ENCODE peak calls at places on chromosomes 6 and 20, in ten cellular contexts. Z is stomach, M is B cell, Q is endothelial cell, H is AG09309, I is omental fat pad, N is BE2C, V is AG04450, B is brain microvascular endothelial cell, J is SK-N-SH. A is an unnamed sample.

GRCh38 chr20:45781391-45781931 is 10.2 kb downstream of the WFDC3 start:
- DNase-seq in Z (peak), M (no peak), Q (no peak), H (peak), I (no peak), N (no peak), V (peak), B (peak), J (no peak), A (no peak)

GRCh38 chr6:117906905-117907599 is at the start of gene SLC35F1:
- DNase-seq in Z (peak), M (peak), Q (peak), H (no peak), I (no peak), N (peak), V (no peak), B (peak), J (peak), A (peak)

GRCh38 chr20:6055161-6055783 is 1.4 kb upstream of the LRRN4 start:
- DNase-seq in Z (no peak), M (no peak), Q (no peak), H (no peak), I (no peak), N (peak), V (no peak), B (no peak), J (peak), A (no peak)

GRCh38 chr20:10715035-10715434 is 41.2 kb upstream of the JAG1 start:
- DNase-seq in Z (no peak), M (no peak), Q (no peak), H (no peak), I (no peak), N (no peak), V (peak), B (peak), J (no peak), A (no peak)

GRCh38 chr6:26300043-26300331 is 65.0 kb upstream of the BTN3A2 start:
- DNase-seq in Z (no peak), M (no peak), Q (no peak), H (no peak), I (no peak), N (no peak), V (no peak), B (no peak), J (no peak), A (no peak)

GRCh38 chr6:163416640-163417253 is 2.2 kb downstream of the QKI start:
- DNase-seq in Z (peak), M (peak), Q (peak), H (peak), I (no peak), N (peak), V (peak), B (peak), J (no peak), A (peak)

GRCh38 chr6:45507156-45507555 is 129.4 kb upstream of the SUPT3H start:
- DNase-seq in Z (no peak), M (no peak), Q (no peak), H (no peak), I (no peak), N (no peak), V (no peak), B (no peak), J (no peak), A (no peak)

GRCh38 chr6:2841264-2842138 is at the start of gene SERPINB1:
- DNase-seq in Z (peak), M (peak), Q (peak), H (peak), I (peak), N (peak), V (peak), B (peak), J (peak), A (peak)

DNA sequence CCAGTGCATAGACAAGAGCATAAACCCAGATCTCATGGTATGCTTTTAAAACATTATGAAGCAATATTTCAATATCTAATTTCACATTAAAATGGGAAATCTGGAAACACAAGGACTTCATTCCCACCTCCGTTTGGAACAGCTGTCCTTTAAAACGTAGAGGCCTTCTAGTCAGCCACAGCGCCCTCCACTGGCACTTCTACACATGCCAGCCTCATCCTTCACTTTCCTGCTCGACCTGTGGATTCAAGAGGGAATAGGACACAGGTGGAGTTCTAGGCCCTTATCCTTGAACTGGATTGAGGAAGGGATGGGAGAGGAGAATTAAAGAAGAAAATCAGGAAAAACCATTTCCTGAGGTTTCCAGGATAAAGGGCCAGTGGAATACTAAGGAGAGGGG is 85.6 kb downstream of the LYRM4 start:
- DNase-seq in Z (no peak), M (peak), Q (peak), H (no peak), I (no peak), N (no peak), V (no peak), B (no peak), J (no peak), A (peak)
- TF ChIP-seq CTCF in Z (no peak), M (no peak), Q (peak), H (peak), I (no peak), N (peak), V (peak), B (peak), J (peak), A (peak)

DNA sequence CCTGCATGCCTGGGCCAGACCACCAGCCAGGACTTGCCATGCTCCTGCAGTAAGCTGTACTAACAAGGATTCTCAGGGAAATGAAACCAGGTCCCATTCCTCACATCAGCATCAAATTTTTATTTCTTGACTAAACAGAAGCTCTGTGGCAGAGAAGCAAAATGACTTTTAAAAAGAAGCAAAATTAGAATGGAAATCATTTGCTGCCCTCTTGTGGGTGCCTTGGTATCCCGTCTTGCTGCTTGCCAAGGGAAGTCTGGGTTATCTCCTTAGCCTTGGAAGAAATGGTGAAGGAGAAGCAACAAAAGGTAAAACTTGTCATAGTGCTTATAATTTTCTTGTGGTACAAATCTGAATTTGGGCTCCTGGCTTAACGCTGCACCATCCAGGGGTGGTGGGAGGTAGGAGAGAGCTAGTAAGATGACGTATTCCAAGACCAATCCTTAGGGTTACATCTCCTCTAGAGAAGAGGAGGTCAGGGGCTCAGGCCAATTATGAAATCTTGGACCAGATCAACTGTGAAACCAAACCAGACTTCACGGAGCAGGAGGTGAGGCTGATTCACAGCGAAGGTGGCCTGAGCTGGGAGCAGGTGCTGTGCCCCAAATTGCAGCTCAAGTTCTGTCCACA is 107.5 kb downstream of the FAXC start:
- DNase-seq in Z (peak), M (no peak), Q (peak), H (no peak), I (no peak), N (peak), V (peak), B (peak), J (peak), A (peak)
- TF ChIP-seq CTCF in Z (no peak), M (no peak), Q (peak), H (peak), I (no peak), N (peak), V (peak), B (peak), J (peak), A (no peak)

DNA sequence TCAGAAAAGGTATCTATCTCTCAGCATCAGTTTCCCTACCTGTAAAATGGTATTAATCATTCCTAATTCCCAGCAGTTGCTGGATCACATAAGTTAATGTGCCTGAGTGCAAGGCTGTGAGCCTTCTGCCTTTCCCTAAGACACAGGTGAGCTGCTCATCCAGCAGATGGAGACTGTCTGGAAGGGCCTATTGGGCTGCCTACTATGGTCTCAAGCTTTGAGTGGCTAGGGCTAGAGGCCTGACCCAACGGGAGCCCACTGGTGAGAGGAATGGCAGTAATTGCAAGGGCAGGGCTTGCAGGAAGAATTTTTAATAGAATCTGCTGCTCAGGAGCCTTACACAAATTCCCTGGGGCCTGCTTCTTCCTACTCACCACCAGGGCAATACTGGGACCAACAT is 4.3 kb downstream of the KHDC1 start:
- DNase-seq in Z (no peak), M (no peak), Q (no peak), H (no peak), I (no peak), N (no peak), V (no peak), B (no peak), J (no peak), A (no peak)
- TF ChIP-seq CTCF in Z (no peak), M (no peak), Q (no peak), H (no peak), I (no peak), N (no peak), V (no peak), B (no peak), J (no peak), A (no peak)

GRCh38 chr6:128882560-128882959 is 378 bp upstream of the LAMA2 start:
- DNase-seq in Z (no peak), M (no peak), Q (no peak), H (no peak), I (no peak), N (no peak), V (no peak), B (no peak), J (no peak), A (no peak)

GRCh38 chr6:128885381-128885780 is 2.4 kb downstream of the LAMA2 start:
- DNase-seq in Z (no peak), M (no peak), Q (no peak), H (no peak), I (no peak), N (no peak), V (no peak), B (no peak), J (no peak), A (no peak)

GRCh38 chr6:128888444-128889175 is 5.7 kb downstream of the LAMA2 start:
- DNase-seq in Z (no peak), M (no peak), Q (no peak), H (no peak), I (no peak), N (no peak), V (no peak), B (no peak), J (no peak), A (no peak)

DNA sequence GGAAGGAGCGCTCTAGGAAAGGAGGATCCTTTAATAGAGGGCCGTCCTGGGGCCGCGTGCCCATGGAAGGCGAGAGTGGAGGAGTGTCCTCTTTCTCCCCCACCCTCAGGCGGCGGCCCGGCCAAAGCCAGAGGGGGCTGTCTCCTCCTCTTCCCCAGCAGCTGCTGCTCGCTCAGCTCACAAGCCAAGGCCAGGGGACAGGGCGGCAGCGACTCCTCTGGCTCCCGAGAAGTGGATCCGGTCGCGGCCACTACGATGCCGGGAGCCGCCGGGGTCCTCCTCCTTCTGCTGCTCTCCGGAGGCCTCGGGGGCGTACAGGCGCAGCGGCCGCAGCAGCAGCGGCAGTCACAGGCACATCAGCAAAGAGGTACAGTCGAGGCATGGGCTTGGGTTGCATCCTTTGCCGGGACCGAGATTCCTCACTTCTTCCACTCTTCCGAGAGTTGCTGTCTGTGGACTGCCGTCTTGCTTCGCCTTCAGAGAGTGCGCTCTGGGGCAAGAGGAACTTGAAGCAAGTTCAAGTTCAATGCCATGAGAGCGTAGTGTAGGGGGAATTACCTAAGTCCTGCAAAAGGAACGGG is at the start of gene LAMA2:
- DNase-seq in Z (peak), M (peak), Q (peak), H (peak), I (peak), N (peak), V (peak), B (peak), J (peak), A (peak)
- TF ChIP-seq CTCF in Z (no peak), M (no peak), Q (no peak), H (peak), I (no peak), N (no peak), V (peak), B (peak), J (no peak), A (no peak)

GRCh38 chr6:39812853-39813533 is 20.8 kb downstream of the DAAM2 start:
- DNase-seq in Z (no peak), M (peak), Q (no peak), H (peak), I (no peak), N (no peak), V (no peak), B (no peak), J (no peak), A (no peak)
- TF ChIP-seq CTCF in Z (no peak), M (no peak), Q (no peak), H (peak), I (no peak), N (no peak), V (peak), B (peak), J (no peak), A (no peak)

GRCh38 chr20:63423751-63424150 is 48.7 kb downstream of the KCNQ2 start:
- DNase-seq in Z (no peak), M (no peak), Q (no peak), H (no peak), I (no peak), N (no peak), V (no peak), B (no peak), J (no peak), A (no peak)

GRCh38 chr20:63424613-63425012 is 47.8 kb downstream of the KCNQ2 start:
- DNase-seq in Z (no peak), M (no peak), Q (no peak), H (no peak), I (no peak), N (no peak), V (no peak), B (no peak), J (no peak), A (no peak)

GRCh38 chr20:63427206-63427605 is 45.2 kb downstream of the KCNQ2 start:
- DNase-seq in Z (no peak), M (no peak), Q (no peak), H (no peak), I (no peak), N (no peak), V (no peak), B (no peak), J (no peak), A (no peak)

GRCh38 chr20:63427724-63428330 is 44.6 kb downstream of the KCNQ2 start:
- DNase-seq in Z (no peak), M (no peak), Q (no peak), H (no peak), I (no peak), N (no peak), V (no peak), B (no peak), J (no peak), A (no peak)

GRCh38 chr20:63425846-63426485 is 46.5 kb downstream of the KCNQ2 start:
- DNase-seq in Z (no peak), M (no peak), Q (no peak), H (no peak), I (no peak), N (no peak), V (no peak), B (no peak), J (no peak), A (no peak)
- TF ChIP-seq CTCF in Z (no peak), M (no peak), Q (no peak), H (no peak), I (no peak), N (no peak), V (no peak), B (no peak), J (no peak), A (no peak)